ENCODE peak calls at places on chromosomes 16 and 17, in five cellular contexts. P is IMR-90, H is osteocyte, I is GM10248, C is WTC11. O is an unnamed sample.

GRCh38 chr17:83050651-83051422 is 28.6 kb upstream of the METRNL start:
- DNase-seq in P (no peak), C (peak), H (no peak), I (no peak), O (peak)

GRCh38 chr17:1182831-1183578 is 3.2 kb upstream of the ABR start:
- DNase-seq in H (no peak), C (no peak), I (no peak), P (no peak), O (no peak)

GRCh38 chr16:75494696-75495601 is at the start of gene CHST6:
- DNase-seq in C (peak), I (peak), H (no peak), P (no peak), O (no peak)

GRCh38 chr17:33112763-33113162 is 121.1 kb downstream of the SPACA3 start:
- DNase-seq in P (peak), I (no peak), H (no peak), C (no peak), O (no peak)

GRCh38 chr16:46948548-46949166 is 24.8 kb downstream of the DNAJA2 start:
- DNase-seq in C (no peak), I (no peak), H (no peak), P (no peak), O (no peak)

GRCh38 chr16:73149329-73149728 is 101.4 kb upstream of the ZFHX3 start:
- DNase-seq in C (no peak), I (no peak), H (no peak), P (no peak), O (no peak)

GRCh38 chr16:79411805-79412204 is 188.7 kb downstream of the MAF start:
- DNase-seq in I (no peak), P (no peak), H (no peak), C (no peak), O (no peak)

GRCh38 chr16:89764711-89765201 is 43.4 kb downstream of the ZNF276 start:
- DNase-seq in I (peak), C (no peak), P (no peak), H (no peak), O (peak)

GRCh38 chr16:79069634-79070033 is 530.9 kb downstream of the MAF start:
- DNase-seq in I (no peak), P (no peak), H (no peak), C (no peak), O (no peak)

GRCh38 chr17:57726213-57726612 is 18.9 kb downstream of the CCDC182 start:
- DNase-seq in H (no peak), C (no peak), P (no peak), I (no peak), O (no peak)

GRCh38 chr17:3385869-3386816 is at the start of gene OR3A2:
- DNase-seq in H (no peak), I (no peak), C (peak), P (no peak), O (no peak)

GRCh38 chr16:66287916-66288315 is 78.6 kb upstream of the CDH5 start:
- DNase-seq in H (peak), I (no peak), C (no peak), P (no peak), O (peak)

GRCh38 chr17:19409509-19409908 is 1.5 kb upstream of the RNF112 start:
- DNase-seq in P (peak), C (no peak), H (no peak), I (no peak), O (no peak)

GRCh38 chr16:73337371-73337770 is 289.4 kb upstream of the ZFHX3 start:
- DNase-seq in P (no peak), I (no peak), C (no peak), H (no peak), O (no peak)

GRCh38 chr16:69542974-69543373 is 22.8 kb upstream of the NFAT5 start:
- DNase-seq in P (peak), C (no peak), H (no peak), I (no peak), O (no peak)

GRCh38 chr16:50368410-50369132 is at the start of gene BRD7:
- DNase-seq in P (peak), C (peak), H (peak), I (peak), O (peak)

GRCh38 chr17:51015145-51015558 is 105.5 kb downstream of the SPAG9 start:
- DNase-seq in I (no peak), H (no peak), P (peak), C (no peak), O (no peak)

GRCh38 chr17:39668141-39668924 is at the start of gene PNMT:
- DNase-seq in P (peak), C (peak), I (peak), H (no peak), O (peak)

DNA sequence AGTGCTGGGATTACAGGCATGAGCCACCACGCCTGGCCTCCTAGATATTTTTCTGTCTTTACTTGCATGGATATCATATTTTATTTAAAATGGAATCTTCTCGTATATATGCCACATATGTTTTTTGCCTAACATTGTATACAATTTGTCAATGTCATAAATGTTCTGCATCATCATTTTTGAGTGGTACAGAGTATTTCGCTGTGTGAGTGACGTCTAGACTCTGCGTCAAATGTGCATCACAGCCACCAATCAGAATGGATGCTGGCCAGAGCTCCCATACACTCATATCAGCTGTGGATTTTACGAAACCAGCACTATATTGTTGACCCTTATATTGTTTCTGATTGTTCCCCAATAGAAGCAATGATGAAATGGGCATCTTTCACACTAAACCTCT is 57.2 kb downstream of the ERCC4 start:
- DNase-seq in P (no peak), H (no peak), C (no peak), I (no peak), O (no peak)
- TF ChIP-seq CTCF in P (no peak), H (no peak), C (no peak), I (no peak), O (no peak)

GRCh38 chr17:17970699-17971430 is 1.3 kb downstream of the TOM1L2 start:
- DNase-seq in C (no peak), H (no peak), I (no peak), P (no peak), O (no peak)

GRCh38 chr17:17975441-17975840 is 2.8 kb downstream of the DRC3 start:
- DNase-seq in C (no peak), I (no peak), P (no peak), H (no peak), O (no peak)

GRCh38 chr17:17972952-17973254 is 241 bp downstream of the DRC3 start:
- DNase-seq in I (no peak), C (no peak), H (no peak), P (no peak), O (no peak)

GRCh38 chr17:17972126-17972951 is at the start of the genes DRC3 and TOM1L2:
- DNase-seq in H (peak), I (peak), C (peak), P (peak), O (peak)

DNA sequence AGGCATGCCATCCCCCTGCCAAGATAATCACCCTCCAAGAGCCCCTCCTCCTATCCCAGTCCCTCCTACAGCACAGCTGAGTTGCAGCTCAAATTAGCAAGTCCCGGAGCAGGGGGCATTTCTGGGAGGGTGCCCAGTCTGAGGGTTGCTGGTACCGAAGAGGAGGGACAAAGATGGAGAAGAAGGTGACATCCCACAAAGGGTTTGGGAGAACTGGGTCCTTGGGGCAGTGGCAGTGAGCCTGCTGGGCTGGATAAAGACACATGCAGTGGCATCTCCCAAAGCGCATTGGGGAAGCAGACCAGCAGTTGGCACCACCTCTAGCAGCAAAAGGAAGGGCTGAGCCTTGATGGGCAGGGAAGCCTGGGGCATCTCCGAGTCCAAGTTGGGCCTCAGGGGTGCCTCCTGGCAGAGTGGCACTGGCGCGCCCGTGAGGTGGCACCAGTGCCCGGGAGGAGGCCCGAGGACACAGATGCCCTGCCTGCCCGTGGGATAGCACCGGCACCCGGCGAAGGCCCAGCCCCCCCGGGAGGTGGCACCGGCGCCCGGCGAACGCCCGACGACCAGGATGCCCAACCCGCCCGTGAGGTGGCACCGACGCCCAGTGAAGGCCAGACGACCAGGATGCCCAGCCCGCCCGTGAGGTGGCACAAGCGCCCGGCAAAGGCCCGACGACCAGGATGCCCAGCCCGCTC is 622 bp downstream of the TOM1L2 start:
- DNase-seq in P (no peak), C (no peak), H (no peak), I (no peak), O (no peak)
- TF ChIP-seq CTCF in P (no peak), C (no peak), H (no peak), I (no peak), O (no peak)

DNA sequence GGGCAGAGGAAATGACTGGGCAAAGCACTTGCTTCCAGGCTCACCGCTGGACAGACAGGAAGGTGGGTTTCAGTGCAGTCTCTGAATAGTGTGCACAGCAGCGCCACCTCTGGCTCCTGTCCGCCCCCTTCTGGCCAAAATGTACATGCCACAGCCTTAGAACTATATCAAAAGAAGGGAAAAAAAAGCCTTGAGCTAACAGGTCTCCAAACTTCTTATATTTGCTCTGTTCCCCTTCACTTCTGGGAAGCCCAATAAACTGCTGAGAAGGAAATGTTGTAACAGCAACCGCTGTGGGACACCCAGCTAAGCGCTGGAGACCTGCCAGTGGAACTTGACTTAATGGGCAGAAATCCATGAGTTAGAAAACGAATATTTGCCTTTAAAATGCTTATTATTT is 17.5 kb downstream of the COG7 start:
- DNase-seq in H (no peak), I (peak), C (peak), P (peak), O (peak)
- TF ChIP-seq CTCF in H (peak), I (peak), C (peak), P (peak), O (peak)

DNA sequence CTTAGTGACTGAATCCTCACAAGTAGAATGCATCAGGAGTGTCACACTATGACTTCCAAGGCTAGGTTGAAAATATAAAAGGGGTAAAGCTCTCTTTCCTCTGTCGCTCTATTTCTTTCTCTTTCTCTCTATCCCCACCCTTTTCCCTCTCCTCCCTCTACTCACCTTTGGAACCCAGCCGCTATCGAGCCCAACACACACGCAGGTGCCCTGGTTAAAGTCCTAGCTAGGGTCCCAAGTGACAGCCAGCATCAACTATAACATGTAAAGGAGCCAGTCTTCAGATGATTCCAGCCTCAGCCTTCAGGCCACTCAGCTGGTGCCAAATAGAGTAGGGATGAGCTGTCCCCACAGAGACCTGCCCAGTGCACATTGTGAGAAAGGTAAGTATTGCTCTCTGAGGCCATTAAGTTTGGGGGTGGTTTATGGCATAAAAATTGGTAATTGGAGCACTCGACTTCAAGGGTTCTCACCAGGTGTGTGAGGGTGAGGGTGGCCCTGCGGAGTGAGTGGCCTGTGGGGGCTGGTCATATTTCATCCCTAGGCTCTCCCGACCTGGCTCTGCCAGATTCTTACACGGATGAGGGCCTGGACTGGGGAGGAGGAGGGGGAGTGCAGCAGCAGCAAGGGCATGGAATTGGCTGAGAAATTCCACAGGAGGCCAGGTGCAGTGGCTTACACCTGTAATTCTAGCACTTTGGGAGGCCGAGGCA is 14.9 kb upstream of the C16orf54 start:
- DNase-seq in C (no peak), P (no peak), H (no peak), I (no peak), O (no peak)
- TF ChIP-seq CTCF in C (no peak), P (no peak), H (no peak), I (no peak), O (no peak)

GRCh38 chr17:8856869-8857575 is 10.5 kb downstream of the PIK3R6 start:
- DNase-seq in P (no peak), I (no peak), C (no peak), H (no peak), O (no peak)
- TF ChIP-seq CTCF in P (no peak), I (no peak), C (no peak), H (no peak), O (no peak)

DNA sequence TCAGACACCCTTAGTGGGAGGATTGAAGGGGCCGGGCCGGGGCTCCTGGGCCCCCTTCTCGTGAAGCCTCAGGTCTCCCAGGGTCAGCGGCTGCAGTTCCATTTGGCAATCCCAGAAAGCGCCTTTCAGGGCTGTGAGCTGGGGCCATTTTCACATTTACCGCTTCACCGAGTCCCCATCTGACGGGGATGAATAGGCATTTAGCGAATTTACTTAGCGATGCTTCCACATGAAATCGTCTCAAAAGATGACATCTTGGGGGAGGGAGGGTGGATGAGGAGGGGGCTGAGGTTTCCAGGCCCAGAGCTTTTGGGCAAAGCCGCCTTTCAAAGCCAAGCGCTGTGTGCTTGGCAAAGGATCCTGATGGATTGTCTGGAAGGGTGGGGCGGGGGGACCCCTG is 309.7 kb downstream of the XYLT1 start:
- DNase-seq in C (no peak), P (no peak), H (no peak), I (no peak), O (no peak)
- TF ChIP-seq CTCF in C (no peak), P (no peak), H (no peak), I (no peak), O (no peak)

O was measured in natural killer cell.